ENCODE peak calls at places on chromosomes 6 and 20, in six cellular contexts. H is H9; M is cardiac fibroblast; Q is HEK293T; T is ELR; P is effector memory CD4-positive, alpha-beta T cell. O is an unnamed sample.

GRCh38 chr6:45737331-45738056 is 278.2 kb downstream of the CLIC5 start:
- DNase-seq in M (no peak), Q (no peak), H (no peak), P (no peak), T (no peak), O (no peak)

GRCh38 chr6:89564752-89565427 is 73.7 kb downstream of the LYRM2 start:
- DNase-seq in M (no peak), P (no peak), H (no peak), Q (no peak), T (no peak), O (peak; percentile 40)

GRCh38 chr20:59458645-59459044 is 145.7 kb upstream of the PHACTR3 start:
- DNase-seq in M (no peak), Q (no peak), P (no peak), H (no peak), T (no peak), O (no peak)

GRCh38 chr6:128438311-128438916 is 82.0 kb downstream of the PTPRK start:
- DNase-seq in H (no peak), M (peak; percentile 17), P (no peak), Q (no peak), T (no peak), O (peak; percentile 10)

GRCh38 chr6:113774122-113774835 is 82.9 kb upstream of the MARCKS start:
- DNase-seq in P (no peak), M (peak; percentile 79), T (peak; percentile 47), H (no peak), Q (no peak), O (no peak)

GRCh38 chr6:168232046-168232445 is 87.5 kb downstream of the DACT2 start:
- DNase-seq in M (no peak), T (no peak), Q (no peak), H (no peak), P (no peak), O (no peak)

GRCh38 chr20:63969851-63970713 is at the start of gene ZNF512B:
- DNase-seq in T (peak; percentile 80), P (peak; percentile 56), H (peak; percentile 57), M (peak; percentile 44), Q (peak; percentile 88), O (peak; percentile 65)

GRCh38 chr6:106510090-106510970 is 119.0 kb downstream of the RTN4IP1 start:
- DNase-seq in H (peak; percentile 64), Q (peak; percentile 32), T (peak; percentile 60), M (peak; percentile 47), P (peak; percentile 65), O (peak; percentile 63)

GRCh38 chr6:63802606-63803206 is 167.1 kb downstream of the PHF3 start:
- DNase-seq in T (peak; percentile 67), P (no peak), M (peak; percentile 65), Q (no peak), H (no peak), O (peak; percentile 8)

GRCh38 chr20:3797226-3797545 is 1.1 kb downstream of the CDC25B start:
- DNase-seq in P (no peak), H (no peak), Q (no peak), M (no peak), T (no peak), O (no peak)

GRCh38 chr6:169966312-169967181 is 215.1 kb downstream of the ERMARD start:
- DNase-seq in P (no peak), T (no peak), Q (no peak), M (no peak), H (no peak), O (peak; percentile 3)

GRCh38 chr6:167532410-167533294 is 207.8 kb downstream of the TTLL2 start:
- DNase-seq in H (no peak), Q (no peak), T (no peak), P (no peak), M (no peak), O (no peak)

GRCh38 chr6:47061631-47062300 is 19.6 kb upstream of the ADGRF1 start:
- DNase-seq in H (no peak), P (no peak), Q (no peak), M (peak; percentile 50), T (peak; percentile 55), O (no peak)

GRCh38 chr20:2299301-2299700 is 3.5 kb downstream of the TGM3 start:
- DNase-seq in Q (no peak), M (no peak), H (no peak), P (no peak), T (no peak), O (no peak)

GRCh38 chr20:50126662-50127061 is 13.7 kb upstream of the UBE2V1 start:
- DNase-seq in T (no peak), M (no peak), P (no peak), Q (no peak), H (no peak), O (peak; percentile 57)

GRCh38 chr20:10555865-10556308 is 117.9 kb downstream of the JAG1 start:
- DNase-seq in H (no peak), P (no peak), Q (no peak), T (peak; percentile 76), M (peak; percentile 85), O (peak; percentile 61)

O was measured in Daoy.